ENCODE peak calls at places on chromosomes 2 and 18, in seven cellular contexts. I is CD8-positive, alpha-beta memory T cell; M is left ventricle myocardium inferior; L is CD8-positive, alpha-beta T cell; G is transverse colon; Z is IMR-90; H is A549. K is an unnamed sample.

GRCh38 chr2:169141713-169142352 is 72.5 kb downstream of the DHRS9 start:
- DNase-seq in H (peak; percentile 64), G (peak; percentile 68), M (no peak), L (peak; percentile 75), I (peak; percentile 56), Z (peak; percentile 53), K (peak; percentile 72)

GRCh38 chr2:162416446-162416845 is 72.5 kb downstream of the GCA start:
- DNase-seq in H (no peak), L (no peak), I (no peak), G (no peak), M (no peak), Z (no peak), K (no peak)

GRCh38 chr2:3356799-3357198 is 20.8 kb downstream of the EIPR1 start:
- DNase-seq in M (no peak), I (no peak), Z (no peak), L (no peak), H (no peak), G (no peak), K (no peak)

GRCh38 chr2:159615187-159615935 is 987 bp downstream of the BAZ2B start:
- DNase-seq in H (peak; percentile 96), M (peak; percentile 91), G (peak; percentile 90), I (peak; percentile 11), L (peak; percentile 68), Z (peak; percentile 91), K (peak; percentile 97)

GRCh38 chr2:177264209-177264538 is 353 bp downstream of the NFE2L2 start:
- DNase-seq in Z (peak; percentile 36), H (peak; percentile 53), I (no peak), M (no peak), L (no peak), G (peak; percentile 43), K (peak; percentile 62)

GRCh38 chr18:78240867-78241266 is 738.8 kb upstream of the SALL3 start:
- DNase-seq in G (no peak), I (no peak), M (no peak), Z (no peak), L (no peak), H (no peak), K (no peak)

GRCh38 chr2:119760876-119761275 is 1.2 kb downstream of the PTPN4 start:
- DNase-seq in M (no peak), H (no peak), L (no peak), I (no peak), G (no peak), Z (peak; percentile 44), K (no peak)

GRCh38 chr2:231887756-231888155 is 38.4 kb downstream of the NPPC start:
- DNase-seq in G (no peak), Z (no peak), H (no peak), L (no peak), M (no peak), I (no peak), K (no peak)

GRCh38 chr2:128535928-128536327 is 217.3 kb upstream of the HS6ST1 start:
- DNase-seq in I (no peak), H (no peak), Z (peak; percentile 94), M (no peak), L (no peak), G (no peak), K (peak; percentile 80)

GRCh38 chr2:12824304-12824761 is 107.6 kb downstream of the TRIB2 start:
- DNase-seq in M (peak; percentile 31), H (no peak), G (no peak), L (no peak), Z (peak; percentile 44), I (no peak), K (peak; percentile 76)

GRCh38 chr2:111659361-111660281 is 224.4 kb downstream of the ANAPC1 start:
- DNase-seq in G (peak; percentile 65), L (no peak), I (no peak), Z (peak; percentile 85), H (peak; percentile 79), M (peak; percentile 40), K (no peak)

GRCh38 chr18:79903071-79903635 is 48.3 kb downstream of the SLC66A2 start:
- DNase-seq in L (no peak), H (no peak), M (no peak), G (peak; percentile 7), Z (no peak), I (no peak), K (no peak)

GRCh38 chr2:100163605-100164004 is 21.2 kb upstream of the AFF3 start:
- DNase-seq in I (no peak), Z (no peak), G (no peak), H (no peak), L (no peak), M (no peak), K (no peak)

GRCh38 chr2:20916604-20917286 is 93.8 kb upstream of the LDAH start:
- DNase-seq in H (peak; percentile 47), G (no peak), M (no peak), L (no peak), I (no peak), Z (peak; percentile 13), K (no peak)

GRCh38 chr2:1698188-1698945 is 45.9 kb downstream of the PXDN start:
- DNase-seq in M (no peak), I (no peak), Z (no peak), H (no peak), G (no peak), L (no peak), K (peak; percentile 89)

GRCh38 chr18:54607213-54607934 is 16.3 kb downstream of the DYNAP start:
- DNase-seq in G (peak; percentile 38), L (no peak), I (no peak), Z (peak; percentile 1), M (no peak), H (peak; percentile 16), K (peak; percentile 21)

GRCh38 chr18:61006687-61007224 is 326.5 kb upstream of the CDH20 start:
- DNase-seq in Z (no peak), I (no peak), M (no peak), G (no peak), H (no peak), L (no peak), K (no peak)

GRCh38 chr2:46846454-46846990 is 69.1 kb downstream of the MCFD2 start:
- DNase-seq in H (no peak), I (no peak), L (no peak), Z (no peak), M (no peak), G (no peak), K (no peak)

GRCh38 chr2:43102366-43103092 is 123.9 kb downstream of the ZFP36L2 start:
- DNase-seq in G (no peak), I (no peak), H (no peak), M (peak; percentile 77), L (no peak), Z (peak; percentile 77), K (no peak)

GRCh38 chr2:15547100-15547499 is 14.0 kb downstream of the NBAS start:
- DNase-seq in G (no peak), M (no peak), L (no peak), Z (peak; percentile 6), I (no peak), H (no peak), K (no peak)

GRCh38 chr2:101361519-101361918 is 25.8 kb downstream of the CREG2 start:
- DNase-seq in M (no peak), H (no peak), Z (no peak), L (peak; percentile 60), I (no peak), G (no peak), K (no peak)

GRCh38 chr2:176534798-176535479 is 265.7 kb downstream of the MTX2 start:
- DNase-seq in Z (no peak), M (no peak), G (no peak), L (no peak), I (no peak), H (no peak), K (no peak)

GRCh38 chr2:136135924-136136906 is 18.3 kb upstream of the CXCR4 start:
- DNase-seq in G (peak; percentile 71), I (peak; percentile 69), M (no peak), L (peak; percentile 84), H (no peak), Z (no peak), K (no peak)
- H3K4me1 ChIP-seq in G (peaks cover 4% of the 10 kb centered on the region), I (peaks cover 97% of the 10 kb centered on the region), M (peaks cover 6% of the 10 kb centered on the region), L (peaks cover 87% of the 10 kb centered on the region), H (peaks cover 4% of the 10 kb centered on the region), Z (no peaks in the 10 kb centered on the region), K (no peaks in the 10 kb centered on the region)

GRCh38 chr2:194985258-194985657 is 671.8 kb upstream of the SLC39A10 start:
- DNase-seq in Z (no peak), H (no peak), L (no peak), G (no peak), I (no peak), M (no peak), K (no peak)
- H3K9me3 ChIP-seq in Z (peaks cover 14% of the 10 kb centered on the region), H (peaks cover 15% of the 10 kb centered on the region), L (no peaks in the 10 kb centered on the region), G (peaks cover 6% of the 10 kb centered on the region), I (no peaks in the 10 kb centered on the region), M (peaks cover 41% of the 10 kb centered on the region), K (no peaks in the 10 kb centered on the region)

GRCh38 chr2:225122007-225122406 is 79.7 kb upstream of the DOCK10 start:
- DNase-seq in I (no peak), L (no peak), H (no peak), G (no peak), M (no peak), Z (no peak), K (no peak)

GRCh38 chr2:225120175-225120574 is 77.9 kb upstream of the DOCK10 start:
- DNase-seq in H (peak; percentile 55), L (no peak), I (no peak), M (no peak), Z (peak; percentile 67), G (no peak), K (no peak)

GRCh38 chr2:225117061-225117716 is 74.9 kb upstream of the DOCK10 start:
- DNase-seq in L (no peak), Z (peak; percentile 11), I (no peak), M (no peak), G (no peak), H (no peak), K (no peak)

GRCh38 chr2:225124311-225124832 is 82.1 kb upstream of the DOCK10 start:
- DNase-seq in I (no peak), H (no peak), Z (peak; percentile 21), L (no peak), M (no peak), G (no peak), K (no peak)

DNA sequence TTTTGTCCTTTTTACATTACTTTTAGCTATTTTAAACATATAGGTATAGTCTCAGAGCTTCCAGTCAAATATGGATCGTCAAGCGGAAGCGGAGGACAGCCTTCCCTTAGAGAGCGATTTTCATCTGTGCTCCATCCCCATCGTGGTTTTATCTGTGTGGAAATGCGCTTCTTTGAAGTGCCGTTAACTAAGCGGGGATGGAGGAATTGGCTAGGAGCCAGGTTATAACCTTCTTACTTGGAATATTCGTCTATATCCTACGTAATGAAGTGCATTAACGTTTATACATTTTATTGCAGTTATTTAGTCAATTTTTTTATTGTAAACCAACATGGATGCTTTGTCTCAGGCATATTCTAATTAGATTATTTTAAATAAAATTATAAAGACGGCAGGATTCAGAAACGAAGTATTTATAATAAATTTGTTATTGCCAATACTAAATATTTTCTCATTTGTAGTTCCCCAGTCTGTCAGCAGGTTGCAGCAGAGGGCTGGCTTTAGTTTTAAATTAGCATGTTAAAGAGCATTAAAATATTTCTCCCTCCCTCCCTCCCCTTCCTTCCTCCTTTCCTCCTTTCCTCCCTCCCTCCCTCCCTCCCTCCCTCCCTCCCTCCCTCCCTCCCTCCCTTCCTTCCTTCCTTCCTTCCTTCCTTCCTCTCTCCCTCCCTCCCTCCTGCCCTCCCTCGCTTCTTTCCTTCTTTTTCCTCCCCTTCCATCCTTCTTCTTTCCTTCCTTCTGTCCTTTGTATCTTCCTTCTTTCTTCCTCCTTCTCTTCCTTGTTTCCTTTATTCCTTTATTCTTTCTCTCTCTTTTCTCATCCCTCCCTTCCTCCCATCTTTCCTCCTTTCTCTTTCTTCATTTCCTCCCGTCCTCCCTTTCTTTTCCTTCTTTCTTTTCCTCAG is 80.6 kb upstream of the DOCK10 start:
- DNase-seq in G (no peak), M (no peak), I (no peak), L (no peak), Z (peak; percentile 47), H (peak; percentile 17), K (peak; percentile 6)
- H3K4me3 ChIP-seq in G (no peak overlapping the region), M (no peak overlapping the region), I (no peak overlapping the region), L (no peak overlapping the region), Z (no peak overlapping the region), H (no peak overlapping the region), K (no peak overlapping the region)

GRCh38 chr2:207128867-207129266 is 36.9 kb downstream of the KLF7 start:
- DNase-seq in I (no peak), Z (no peak), L (no peak), M (no peak), H (no peak), G (no peak), K (no peak)
- H3K4me1 ChIP-seq in I (peaks cover 22% of the 10 kb centered on the region), Z (peaks cover 21% of the 10 kb centered on the region), L (peaks cover 16% of the 10 kb centered on the region), M (peaks cover 83% of the 10 kb centered on the region), H (peaks cover 83% of the 10 kb centered on the region), G (peaks cover 10% of the 10 kb centered on the region), K (no peaks in the 10 kb centered on the region)

K was measured in cardiac muscle cell.